ENCODE peak calls at places on chromosomes 4 and X, in ten cellular contexts. One of them, this sample, is unnamed.

GRCh38 chrX:49171752-49172279 is at the start of gene PLP2:
- DNase-seq in suprapubic skin: no peak
- DNase-seq in body of pancreas: peak; percentile 67
- DNase-seq in coronary artery: no peak
- DNase-seq in transverse colon: peak; percentile 79
- DNase-seq in H9: no peak
- DNase-seq in left lung: peak; percentile 89
- DNase-seq in hepatocyte: peak; percentile 74
- DNase-seq in neural progenitor cell: peak; percentile 43
- DNase-seq in colonic mucosa: peak; percentile 60
- DNase-seq in this sample: peak; percentile 53

GRCh38 chr4:9997881-9998280 is 23.4 kb downstream of the SLC2A9 start:
- DNase-seq in suprapubic skin: no peak
- DNase-seq in body of pancreas: no peak
- DNase-seq in coronary artery: no peak
- DNase-seq in transverse colon: no peak
- DNase-seq in H9: no peak
- DNase-seq in left lung: no peak
- DNase-seq in hepatocyte: no peak
- DNase-seq in neural progenitor cell: no peak
- DNase-seq in colonic mucosa: no peak
- DNase-seq in this sample: no peak

GRCh38 chrX:17459596-17459995 is 84.6 kb downstream of the NHS start:
- DNase-seq in suprapubic skin: no peak
- DNase-seq in body of pancreas: no peak
- DNase-seq in coronary artery: no peak
- DNase-seq in transverse colon: no peak
- DNase-seq in H9: no peak
- DNase-seq in left lung: no peak
- DNase-seq in hepatocyte: no peak
- DNase-seq in neural progenitor cell: no peak
- DNase-seq in colonic mucosa: no peak
- DNase-seq in this sample: peak; percentile 2

GRCh38 chr4:74453037-74453635 is 8.2 kb downstream of the AREG start:
- DNase-seq in suprapubic skin: no peak
- DNase-seq in body of pancreas: no peak
- DNase-seq in coronary artery: no peak
- DNase-seq in transverse colon: no peak
- DNase-seq in H9: no peak
- DNase-seq in left lung: no peak
- DNase-seq in hepatocyte: no peak
- DNase-seq in neural progenitor cell: no peak
- DNase-seq in colonic mucosa: no peak
- DNase-seq in this sample: no peak

GRCh38 chr4:185893500-185893899 is 81.5 kb upstream of the SORBS2 start:
- DNase-seq in suprapubic skin: no peak
- DNase-seq in body of pancreas: no peak
- DNase-seq in coronary artery: no peak
- DNase-seq in transverse colon: no peak
- DNase-seq in H9: no peak
- DNase-seq in left lung: no peak
- DNase-seq in hepatocyte: no peak
- DNase-seq in neural progenitor cell: no peak
- DNase-seq in colonic mucosa: no peak
- DNase-seq in this sample: no peak

GRCh38 chrX:67353651-67354370 is 190.0 kb upstream of the AR start:
- DNase-seq in suprapubic skin: no peak
- DNase-seq in body of pancreas: no peak
- DNase-seq in coronary artery: no peak
- DNase-seq in transverse colon: no peak
- DNase-seq in H9: no peak
- DNase-seq in left lung: no peak
- DNase-seq in hepatocyte: no peak
- DNase-seq in neural progenitor cell: no peak
- DNase-seq in colonic mucosa: no peak
- DNase-seq in this sample: no peak

GRCh38 chr4:165301833-165302232 is 25.6 kb upstream of the MSMO1 start:
- DNase-seq in suprapubic skin: no peak
- DNase-seq in body of pancreas: peak; percentile 13
- DNase-seq in coronary artery: no peak
- DNase-seq in transverse colon: no peak
- DNase-seq in H9: no peak
- DNase-seq in left lung: no peak
- DNase-seq in hepatocyte: no peak
- DNase-seq in neural progenitor cell: no peak
- DNase-seq in colonic mucosa: no peak
- DNase-seq in this sample: no peak

GRCh38 chr4:187840814-187841213 is 154.8 kb upstream of the ZFP42 start:
- DNase-seq in suprapubic skin: no peak
- DNase-seq in body of pancreas: no peak
- DNase-seq in coronary artery: no peak
- DNase-seq in transverse colon: no peak
- DNase-seq in H9: no peak
- DNase-seq in left lung: no peak
- DNase-seq in hepatocyte: no peak
- DNase-seq in neural progenitor cell: no peak
- DNase-seq in colonic mucosa: no peak
- DNase-seq in this sample: no peak

GRCh38 chrX:41594634-41595033 is 94.1 kb upstream of the GPR34 start:
- DNase-seq in suprapubic skin: no peak
- DNase-seq in body of pancreas: no peak
- DNase-seq in coronary artery: no peak
- DNase-seq in transverse colon: no peak
- DNase-seq in H9: no peak
- DNase-seq in left lung: no peak
- DNase-seq in hepatocyte: no peak
- DNase-seq in neural progenitor cell: no peak
- DNase-seq in colonic mucosa: no peak
- DNase-seq in this sample: no peak

GRCh38 chrX:133921764-133922389 is 63.5 kb downstream of the GPC3 start:
- DNase-seq in suprapubic skin: no peak
- DNase-seq in body of pancreas: peak; percentile 79
- DNase-seq in coronary artery: no peak
- DNase-seq in transverse colon: peak; percentile 67
- DNase-seq in H9: peak; percentile 81
- DNase-seq in left lung: no peak
- DNase-seq in hepatocyte: peak; percentile 28
- DNase-seq in neural progenitor cell: peak; percentile 78
- DNase-seq in colonic mucosa: peak; percentile 62
- DNase-seq in this sample: peak; percentile 1

GRCh38 chr4:28435346-28435745 is 1574.7 kb downstream of the STIM2 start:
- DNase-seq in suprapubic skin: no peak
- DNase-seq in body of pancreas: no peak
- DNase-seq in coronary artery: no peak
- DNase-seq in transverse colon: no peak
- DNase-seq in H9: no peak
- DNase-seq in left lung: no peak
- DNase-seq in hepatocyte: peak; percentile 14
- DNase-seq in neural progenitor cell: no peak
- DNase-seq in colonic mucosa: no peak
- DNase-seq in this sample: no peak

GRCh38 chr4:48968814-48969213 is 17.3 kb upstream of the CWH43 start:
- DNase-seq in suprapubic skin: no peak
- DNase-seq in body of pancreas: no peak
- DNase-seq in coronary artery: no peak
- DNase-seq in transverse colon: no peak
- DNase-seq in H9: no peak
- DNase-seq in left lung: no peak
- DNase-seq in hepatocyte: no peak
- DNase-seq in neural progenitor cell: no peak
- DNase-seq in colonic mucosa: no peak
- DNase-seq in this sample: peak; percentile 73

GRCh38 chr4:158129649-158130048 is 43.2 kb downstream of the GASK1B start:
- DNase-seq in suprapubic skin: no peak
- DNase-seq in body of pancreas: no peak
- DNase-seq in coronary artery: no peak
- DNase-seq in transverse colon: no peak
- DNase-seq in H9: no peak
- DNase-seq in left lung: no peak
- DNase-seq in hepatocyte: no peak
- DNase-seq in neural progenitor cell: no peak
- DNase-seq in colonic mucosa: no peak
- DNase-seq in this sample: no peak

GRCh38 chrX:132292753-132293152 is 73.5 kb upstream of the RAP2C start:
- DNase-seq in suprapubic skin: no peak
- DNase-seq in body of pancreas: peak; percentile 23
- DNase-seq in coronary artery: no peak
- DNase-seq in transverse colon: peak; percentile 12
- DNase-seq in H9: peak; percentile 32
- DNase-seq in left lung: no peak
- DNase-seq in hepatocyte: peak; percentile 72
- DNase-seq in neural progenitor cell: peak; percentile 70
- DNase-seq in colonic mucosa: peak; percentile 24
- DNase-seq in this sample: peak; percentile 28

DNA sequence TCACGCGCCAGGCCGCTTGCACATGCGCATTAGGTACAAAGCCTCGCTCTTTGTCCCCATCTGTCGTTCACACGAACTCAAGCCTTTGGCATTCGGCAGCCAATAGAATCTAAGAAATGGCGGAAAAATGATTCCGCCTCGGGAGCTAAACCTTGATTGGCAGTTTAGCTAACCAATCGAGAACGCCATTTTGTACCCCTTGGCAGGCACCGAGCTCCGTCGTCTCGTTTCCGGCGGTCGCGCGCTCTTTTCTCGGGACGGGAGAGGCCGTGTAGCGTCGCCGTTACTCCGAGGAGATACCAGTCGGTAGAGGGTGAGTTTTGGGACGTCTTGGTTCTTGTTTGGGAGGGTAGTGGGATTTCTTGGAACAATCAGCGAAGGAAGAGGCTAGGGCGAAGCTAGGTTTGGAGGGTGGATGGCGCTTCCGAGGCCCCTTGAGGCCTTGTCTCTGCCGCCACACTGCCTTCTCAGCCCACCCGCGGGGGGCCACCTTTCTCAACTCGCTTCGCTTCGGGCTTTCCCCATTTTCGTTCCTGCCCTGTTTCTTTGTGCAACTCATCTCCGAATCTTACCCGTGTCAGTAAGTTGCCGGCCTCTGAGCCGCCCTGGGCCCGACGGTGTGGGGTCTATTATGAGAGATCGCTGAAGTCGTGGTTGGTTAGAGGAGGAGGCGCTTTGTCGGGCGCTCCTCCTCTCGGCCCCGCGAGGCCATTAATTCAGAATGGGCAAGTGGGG is at the start of gene NONO:
- DNase-seq in suprapubic skin: peak; percentile 89
- DNase-seq in body of pancreas: peak; percentile 86
- DNase-seq in coronary artery: peak; percentile 86
- DNase-seq in transverse colon: peak; percentile 88
- DNase-seq in H9: peak; percentile 93
- DNase-seq in left lung: peak; percentile 90
- DNase-seq in hepatocyte: peak; percentile 95
- DNase-seq in neural progenitor cell: peak; percentile 97
- DNase-seq in colonic mucosa: peak; percentile 93
- DNase-seq in this sample: peak; percentile 95
- TF ChIP-seq CTCF in suprapubic skin: no peak
- TF ChIP-seq CTCF in body of pancreas: no peak
- TF ChIP-seq CTCF in coronary artery: no peak
- TF ChIP-seq CTCF in transverse colon: no peak
- TF ChIP-seq CTCF in H9: no peak
- TF ChIP-seq CTCF in left lung: no peak
- TF ChIP-seq CTCF in hepatocyte: peak; percentile 21
- TF ChIP-seq CTCF in neural progenitor cell: no peak
- TF ChIP-seq CTCF in colonic mucosa: no peak
- TF ChIP-seq CTCF in this sample: peak; percentile 15

GRCh38 chr4:6338951-6339817 is 69.5 kb downstream of the WFS1 start:
- DNase-seq in suprapubic skin: no peak
- DNase-seq in body of pancreas: no peak
- DNase-seq in coronary artery: no peak
- DNase-seq in transverse colon: no peak
- DNase-seq in H9: no peak
- DNase-seq in left lung: peak; percentile 53
- DNase-seq in hepatocyte: no peak
- DNase-seq in neural progenitor cell: no peak
- DNase-seq in colonic mucosa: no peak
- DNase-seq in this sample: no peak

GRCh38 chr4:6340446-6341015 is 70.9 kb downstream of the WFS1 start:
- DNase-seq in suprapubic skin: no peak
- DNase-seq in body of pancreas: no peak
- DNase-seq in coronary artery: no peak
- DNase-seq in transverse colon: no peak
- DNase-seq in H9: no peak
- DNase-seq in left lung: peak; percentile 53
- DNase-seq in hepatocyte: no peak
- DNase-seq in neural progenitor cell: no peak
- DNase-seq in colonic mucosa: no peak
- DNase-seq in this sample: no peak

GRCh38 chr4:6339818-6340445 is 70.3 kb downstream of the WFS1 start:
- DNase-seq in suprapubic skin: no peak
- DNase-seq in body of pancreas: no peak
- DNase-seq in coronary artery: no peak
- DNase-seq in transverse colon: no peak
- DNase-seq in H9: no peak
- DNase-seq in left lung: peak; percentile 63
- DNase-seq in hepatocyte: no peak
- DNase-seq in neural progenitor cell: no peak
- DNase-seq in colonic mucosa: no peak
- DNase-seq in this sample: no peak

GRCh38 chr4:6337331-6337935 is 67.8 kb downstream of the WFS1 start:
- DNase-seq in suprapubic skin: no peak
- DNase-seq in body of pancreas: peak; percentile 64
- DNase-seq in coronary artery: no peak
- DNase-seq in transverse colon: no peak
- DNase-seq in H9: no peak
- DNase-seq in left lung: no peak
- DNase-seq in hepatocyte: no peak
- DNase-seq in neural progenitor cell: peak; percentile 76
- DNase-seq in colonic mucosa: no peak
- DNase-seq in this sample: no peak

GRCh38 chr4:6338175-6338950 is 68.7 kb downstream of the WFS1 start:
- DNase-seq in suprapubic skin: no peak
- DNase-seq in body of pancreas: no peak
- DNase-seq in coronary artery: no peak
- DNase-seq in transverse colon: no peak
- DNase-seq in H9: no peak
- DNase-seq in left lung: no peak
- DNase-seq in hepatocyte: no peak
- DNase-seq in neural progenitor cell: no peak
- DNase-seq in colonic mucosa: no peak
- DNase-seq in this sample: no peak
- H3K27ac ChIP-seq in suprapubic skin: no peak overlapping the region
- H3K27ac ChIP-seq in body of pancreas: no peak overlapping the region
- H3K27ac ChIP-seq in coronary artery: no peak overlapping the region
- H3K27ac ChIP-seq in transverse colon: no peak overlapping the region
- H3K27ac ChIP-seq in H9: no peak overlapping the region
- H3K27ac ChIP-seq in left lung: no peak overlapping the region
- H3K27ac ChIP-seq in hepatocyte: no peak overlapping the region
- H3K27ac ChIP-seq in neural progenitor cell: no peak overlapping the region
- H3K27ac ChIP-seq in colonic mucosa: no peak overlapping the region
- H3K27ac ChIP-seq in this sample: no peak overlapping the region

GRCh38 chr4:179307297-179308136 is 1865.3 kb upstream of the AGA start:
- DNase-seq in suprapubic skin: no peak
- DNase-seq in body of pancreas: peak; percentile 53
- DNase-seq in coronary artery: no peak
- DNase-seq in transverse colon: peak; percentile 16
- DNase-seq in H9: peak; percentile 65
- DNase-seq in left lung: no peak
- DNase-seq in hepatocyte: peak; percentile 63
- DNase-seq in neural progenitor cell: peak; percentile 71
- DNase-seq in colonic mucosa: peak; percentile 41
- DNase-seq in this sample: no peak
- TF ChIP-seq CTCF in suprapubic skin: no peak
- TF ChIP-seq CTCF in body of pancreas: peak; percentile 59
- TF ChIP-seq CTCF in coronary artery: no peak
- TF ChIP-seq CTCF in transverse colon: peak; percentile 47
- TF ChIP-seq CTCF in H9: peak; percentile 89
- TF ChIP-seq CTCF in left lung: peak; percentile 52
- TF ChIP-seq CTCF in hepatocyte: peak; percentile 66
- TF ChIP-seq CTCF in neural progenitor cell: peak; percentile 83
- TF ChIP-seq CTCF in colonic mucosa: peak; percentile 41
- TF ChIP-seq CTCF in this sample: peak; percentile 66

GRCh38 chr4:183987529-183987946 is 82.4 kb downstream of the STOX2 start:
- DNase-seq in suprapubic skin: no peak
- DNase-seq in body of pancreas: peak; percentile 47
- DNase-seq in coronary artery: peak; percentile 85
- DNase-seq in transverse colon: peak; percentile 66
- DNase-seq in H9: peak; percentile 65
- DNase-seq in left lung: peak; percentile 88
- DNase-seq in hepatocyte: peak; percentile 93
- DNase-seq in neural progenitor cell: peak; percentile 80
- DNase-seq in colonic mucosa: peak; percentile 53
- DNase-seq in this sample: peak; percentile 89
- H3K27ac ChIP-seq in suprapubic skin: peak overlapping the region; percentile 87
- H3K27ac ChIP-seq in body of pancreas: peak overlapping the region; percentile 48
- H3K27ac ChIP-seq in coronary artery: peak overlapping the region; percentile 79
- H3K27ac ChIP-seq in transverse colon: peak overlapping the region; percentile 65
- H3K27ac ChIP-seq in H9: no peak overlapping the region
- H3K27ac ChIP-seq in left lung: peak overlapping the region; percentile 71
- H3K27ac ChIP-seq in hepatocyte: peak overlapping the region; percentile 89
- H3K27ac ChIP-seq in neural progenitor cell: peak overlapping the region; percentile 43
- H3K27ac ChIP-seq in colonic mucosa: peak overlapping the region; percentile 30
- H3K27ac ChIP-seq in this sample: peak overlapping the region; percentile 93